ENCODE peak calls at places on chromosome 18, in five cellular contexts. A is neural progenitor cell; C is KBM-7; D is activated T-helper 9 cell treated with anti-CD3 and anti-CD28 coated beads, Interleukin-2, amount 50 U/mL, for 16 hours; U is activated effector memory CD4-positive, alpha-beta T cell treated with Interleukin-2 at 50 U/mL for 16 hours. H is an unnamed sample.

GRCh38 chr18:43847164-43848091 is 570.1 kb upstream of the SYT4 start:
- DNase-seq in D (no peak), A (peak), U (no peak), C (no peak), H (no peak)

GRCh38 chr18:39448942-39449341 is 1883.3 kb upstream of the CELF4 start:
- DNase-seq in D (no peak), U (no peak), C (no peak), A (no peak), H (no peak)

GRCh38 chr18:22723221-22723620 is 209.9 kb upstream of the RBBP8 start:
- DNase-seq in U (no peak), A (no peak), C (no peak), D (no peak), H (no peak)

GRCh38 chr18:45852631-45853030 is 27.2 kb downstream of the SIGLEC15 start:
- DNase-seq in D (no peak), A (no peak), U (no peak), C (peak), H (no peak)

GRCh38 chr18:79046522-79046921 is 22.7 kb upstream of the ATP9B start:
- DNase-seq in U (no peak), A (no peak), D (no peak), C (no peak), H (no peak)

GRCh38 chr18:22084547-22084946 is 84.8 kb upstream of the GATA6 start:
- DNase-seq in C (no peak), U (no peak), A (no peak), D (no peak), H (no peak)

GRCh38 chr18:69968073-69968472 is 20.4 kb upstream of the CD226 start:
- DNase-seq in C (no peak), A (no peak), D (no peak), U (peak), H (no peak)

GRCh38 chr18:69980982-69981804 is 33.5 kb upstream of the CD226 start:
- DNase-seq in C (no peak), A (no peak), U (no peak), D (no peak), H (no peak)

GRCh38 chr18:58848685-58849084 is 16.0 kb upstream of the ZNF532 start:
- DNase-seq in C (no peak), U (no peak), A (no peak), D (no peak), H (no peak)

GRCh38 chr18:49023281-49023937 is 72.6 kb upstream of the SMAD7 start:
- DNase-seq in C (no peak), U (no peak), D (no peak), A (no peak), H (peak)

GRCh38 chr18:59649575-59649974 is 47.6 kb downstream of the CCBE1 start:
- DNase-seq in D (no peak), A (no peak), U (no peak), C (no peak), H (no peak)

GRCh38 chr18:53534203-53534602 is 690.3 kb downstream of the MBD2 start:
- DNase-seq in D (no peak), A (no peak), U (no peak), C (no peak), H (no peak)

GRCh38 chr18:62337336-62337735 is 12.2 kb downstream of the TNFRSF11A start:
- DNase-seq in C (no peak), U (no peak), D (no peak), A (no peak), H (no peak)

GRCh38 chr18:64119916-64120315 is 29.0 kb downstream of the LINC00305 start:
- DNase-seq in C (peak), D (no peak), U (no peak), A (no peak), H (no peak)

GRCh38 chr18:38981382-38981781 is 1415.8 kb upstream of the CELF4 start:
- DNase-seq in C (no peak), U (no peak), A (no peak), D (no peak), H (peak)

GRCh38 chr18:75253784-75254183 is 43.2 kb downstream of the TSHZ1 start:
- DNase-seq in C (no peak), A (no peak), U (no peak), D (no peak), H (no peak)

GRCh38 chr18:44521673-44522032 is 159.0 kb upstream of the SETBP1 start:
- DNase-seq in A (no peak), D (no peak), U (no peak), C (no peak), H (no peak)

GRCh38 chr18:9835112-9835755 is 50.5 kb upstream of the TXNDC2 start:
- DNase-seq in A (no peak), U (no peak), D (no peak), C (no peak), H (no peak)

GRCh38 chr18:47953471-47953931 is 23.0 kb upstream of the SMAD2 start:
- DNase-seq in U (peak), D (no peak), C (peak), A (peak), H (peak)

GRCh38 chr18:61765097-61765496 is 127.7 kb downstream of the RNF152 start:
- DNase-seq in C (no peak), U (no peak), D (no peak), A (peak), H (no peak)

H was measured in GF-D8.